ENCODE peak calls at places on chromosomes 6 and 20, in five cellular contexts. G, F, Q, J and X are unnamed samples.

GRCh38 chr6:15922510-15923307 is 206.2 kb upstream of the MYLIP start:
- DNase-seq in Q (peak; percentile 73), G (no peak), F (peak; percentile 55), J (no peak), X (no peak)

GRCh38 chr6:154613137-154613676 is 102.7 kb upstream of the CNKSR3 start:
- DNase-seq in F (peak; percentile 95), J (no peak), G (peak; percentile 70), Q (peak; percentile 78), X (no peak)

GRCh38 chr6:108667984-108668383 is 107.3 kb downstream of the FOXO3 start:
- DNase-seq in Q (peak; percentile 56), G (no peak), F (peak; percentile 65), J (no peak), X (peak; percentile 5)

GRCh38 chr20:11676618-11677289 is 240.9 kb upstream of the BTBD3 start:
- DNase-seq in Q (peak; percentile 34), J (no peak), G (no peak), F (peak; percentile 6), X (no peak)

GRCh38 chr6:161254126-161254753 is 19.6 kb downstream of the AGPAT4 start:
- DNase-seq in Q (no peak), F (no peak), G (no peak), J (no peak), X (no peak)

GRCh38 chr20:37630161-37630560 is 63.7 kb upstream of the CTNNBL1 start:
- DNase-seq in J (no peak), G (no peak), Q (no peak), F (no peak), X (no peak)

GRCh38 chr6:53266553-53267090 is 82.1 kb downstream of the ELOVL5 start:
- DNase-seq in G (no peak), F (no peak), Q (no peak), J (no peak), X (no peak)

GRCh38 chr6:163579111-163579879 is 164.8 kb downstream of the QKI start:
- DNase-seq in G (no peak), Q (no peak), J (no peak), F (peak; percentile 37), X (no peak)

GRCh38 chr6:138107752-138108592 is 753 bp upstream of the PERP start:
- DNase-seq in G (no peak), J (no peak), F (no peak), Q (no peak), X (peak; percentile 44)

GRCh38 chr6:26268659-26269402 is 96.2 kb upstream of the BTN3A2 start:
- DNase-seq in F (peak; percentile 71), Q (peak; percentile 51), J (no peak), G (no peak), X (no peak)

GRCh38 chr6:118650500-118651281 is 700 bp downstream of the CEP85L start:
- DNase-seq in F (no peak), J (peak; percentile 31), Q (peak; percentile 58), G (no peak), X (peak; percentile 56)

GRCh38 chr20:64079273-64080012 is at the start of gene RGS19:
- DNase-seq in G (no peak), Q (peak; percentile 46), J (peak; percentile 44), F (peak; percentile 42), X (peak; percentile 94)

GRCh38 chr6:70404658-70405057 is 8.7 kb upstream of the FAM135A start:
- DNase-seq in J (no peak), G (no peak), F (no peak), Q (no peak), X (no peak)

GRCh38 chr6:34982424-34982852 is 93.4 kb downstream of the ANKS1A start:
- DNase-seq in F (peak; percentile 6), Q (peak; percentile 27), J (no peak), G (no peak), X (peak; percentile 39)
- TF ChIP-seq CTCF in F (peak; percentile 47), Q (peak; percentile 46), J (no peak), G (peak; percentile 42), X (peak; percentile 10)

GRCh38 chr20:53578492-53579222 is 15.0 kb downstream of the ZNF217 start:
- DNase-seq in Q (peak; percentile 88), G (no peak), J (no peak), F (peak; percentile 69), X (peak; percentile 73)

GRCh38 chr20:53579581-53580375 is 13.9 kb downstream of the ZNF217 start:
- DNase-seq in Q (peak; percentile 58), F (peak; percentile 66), G (no peak), J (no peak), X (no peak)

GRCh38 chr20:53579266-53579580 is 14.4 kb downstream of the ZNF217 start:
- DNase-seq in Q (no peak), G (no peak), J (no peak), F (no peak), X (no peak)

GRCh38 chr20:53581444-53582311 is 12.0 kb downstream of the ZNF217 start:
- DNase-seq in J (no peak), G (no peak), F (no peak), Q (no peak), X (no peak)

DNA sequence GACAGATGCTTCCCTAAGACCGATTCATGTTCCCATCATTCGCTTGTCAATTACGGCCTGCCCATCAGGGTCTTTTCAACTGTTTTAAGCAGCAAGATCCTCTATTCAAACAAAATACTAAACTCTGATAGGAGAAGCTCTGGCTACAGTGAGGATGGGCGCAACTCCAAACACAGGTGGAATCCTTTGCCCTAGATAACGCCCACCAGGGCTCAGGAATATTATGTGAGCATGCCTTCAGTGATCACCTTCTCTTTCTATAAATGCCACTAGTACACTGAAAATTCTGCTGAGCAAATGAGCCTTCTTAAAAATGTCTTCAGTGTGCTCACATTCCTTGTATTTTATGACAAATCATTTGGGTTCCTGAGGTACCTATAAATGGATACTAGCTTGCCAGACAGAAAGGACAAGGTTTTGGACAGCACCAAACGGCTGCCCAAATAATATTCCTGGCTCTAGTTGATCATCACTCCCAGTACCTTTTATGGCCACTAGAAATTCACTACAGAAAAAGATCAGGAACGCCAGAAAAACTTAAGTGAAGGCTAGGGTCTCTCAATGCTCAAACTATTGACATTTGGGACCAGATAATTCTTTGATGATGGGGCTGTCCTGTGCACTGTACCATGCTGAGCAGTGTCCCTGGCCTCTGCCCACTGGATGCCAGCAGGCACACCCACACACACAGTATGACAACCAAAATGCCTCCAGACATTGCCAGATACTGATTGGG is 13.1 kb downstream of the ZNF217 start:
- DNase-seq in F (no peak), G (no peak), J (no peak), Q (no peak), X (no peak)
- TF ChIP-seq CTCF in F (no peak), G (no peak), J (no peak), Q (no peak), X (no peak)

GRCh38 chr6:13328076-13328874 is at the start of gene TBC1D7:
- DNase-seq in G (peak; percentile 67), J (peak; percentile 74), F (peak; percentile 78), Q (peak; percentile 93), X (peak; percentile 95)
- TF ChIP-seq CTCF in G (peak; percentile 9), J (no peak), F (peak; percentile 19), Q (no peak), X (no peak)

DNA sequence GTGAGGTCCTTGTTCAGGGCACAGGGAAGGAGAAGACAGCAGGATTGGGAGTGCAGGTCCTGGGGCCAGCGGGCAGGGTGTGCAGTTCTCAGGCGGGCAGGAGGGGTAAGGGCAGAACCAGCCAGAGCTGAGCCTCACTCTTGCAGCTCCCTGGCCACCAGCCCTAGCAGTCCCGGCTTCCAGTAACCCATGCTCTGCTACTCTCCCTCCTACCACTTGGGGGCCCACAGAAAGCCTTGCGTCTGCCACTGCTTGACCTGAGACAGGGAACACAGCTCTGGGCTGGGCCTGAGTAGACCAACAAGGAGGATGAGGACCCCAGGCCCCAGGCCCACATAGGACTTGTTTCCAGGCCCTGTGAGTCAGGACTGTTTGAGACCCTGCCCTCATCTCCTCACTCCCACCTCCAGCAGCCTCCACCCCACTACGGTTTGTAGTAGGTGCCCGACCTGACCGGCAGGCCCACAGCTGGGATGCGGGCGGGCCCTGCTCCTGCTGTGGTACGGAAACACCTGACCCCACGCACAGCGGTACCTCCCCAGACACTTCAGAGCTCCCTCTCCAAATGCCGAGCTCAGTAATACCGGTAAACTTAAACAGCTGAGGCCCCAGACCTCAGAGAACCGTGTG is 39.2 kb downstream of the KCNK5 start:
- DNase-seq in Q (no peak), G (no peak), F (no peak), J (no peak), X (peak; percentile 74)
- TF ChIP-seq CTCF in Q (no peak), G (peak; percentile 52), F (no peak), J (no peak), X (peak; percentile 38)